ENCODE peak calls at places on chromosomes 3 and 15, in ten cellular contexts. One of them, this sample, is unnamed.

GRCh38 chr3:14534379-14535191 is 5.6 kb downstream of the GRIP2 start:
- DNase-seq in non-pigmented ciliary epithelial cell: no peak
- DNase-seq in stimulated activated CD8-positive, alpha-beta memory T cell treated with anti-CD3 and anti-CD28 coated beads, Interleukin-2, amount 100 ng/mL, for 48 hours: no peak
- DNase-seq in tibial artery: no peak
- DNase-seq in kidney epithelial cell: no peak
- DNase-seq in AG08396: no peak
- DNase-seq in osteocyte: no peak
- DNase-seq in nephron progenitor cell: no peak
- DNase-seq in stimulated activated CD4-positive, alpha-beta T cell treated with anti-CD3 and anti-CD28 coated beads, Interleukin-4, amount 100 ng/mL, for 48 hours: no peak
- DNase-seq in colonic mucosa: no peak
- DNase-seq in this sample: no peak

GRCh38 chr3:51319271-51319670 is 65.8 kb upstream of the MANF start:
- DNase-seq in nephron progenitor cell: no peak
- DNase-seq in stimulated activated CD8-positive, alpha-beta memory T cell treated with anti-CD3 and anti-CD28 coated beads, Interleukin-2, amount 100 ng/mL, for 48 hours: no peak
- DNase-seq in stimulated activated CD4-positive, alpha-beta T cell treated with anti-CD3 and anti-CD28 coated beads, Interleukin-4, amount 100 ng/mL, for 48 hours: no peak
- DNase-seq in osteocyte: no peak
- DNase-seq in colonic mucosa: no peak
- DNase-seq in AG08396: peak
- DNase-seq in kidney epithelial cell: no peak
- DNase-seq in tibial artery: no peak
- DNase-seq in non-pigmented ciliary epithelial cell: no peak
- DNase-seq in this sample: no peak

GRCh38 chr3:151044706-151045105 is 40.8 kb upstream of the MED12L start:
- DNase-seq in AG08396: no peak
- DNase-seq in osteocyte: no peak
- DNase-seq in non-pigmented ciliary epithelial cell: no peak
- DNase-seq in stimulated activated CD4-positive, alpha-beta T cell treated with anti-CD3 and anti-CD28 coated beads, Interleukin-4, amount 100 ng/mL, for 48 hours: no peak
- DNase-seq in stimulated activated CD8-positive, alpha-beta memory T cell treated with anti-CD3 and anti-CD28 coated beads, Interleukin-2, amount 100 ng/mL, for 48 hours: no peak
- DNase-seq in tibial artery: no peak
- DNase-seq in nephron progenitor cell: no peak
- DNase-seq in colonic mucosa: no peak
- DNase-seq in kidney epithelial cell: peak
- DNase-seq in this sample: no peak

GRCh38 chr3:31124368-31124767 is 229.9 kb upstream of the GADL1 start:
- DNase-seq in AG08396: no peak
- DNase-seq in non-pigmented ciliary epithelial cell: no peak
- DNase-seq in tibial artery: no peak
- DNase-seq in osteocyte: no peak
- DNase-seq in kidney epithelial cell: no peak
- DNase-seq in colonic mucosa: no peak
- DNase-seq in nephron progenitor cell: no peak
- DNase-seq in stimulated activated CD8-positive, alpha-beta memory T cell treated with anti-CD3 and anti-CD28 coated beads, Interleukin-2, amount 100 ng/mL, for 48 hours: no peak
- DNase-seq in stimulated activated CD4-positive, alpha-beta T cell treated with anti-CD3 and anti-CD28 coated beads, Interleukin-4, amount 100 ng/mL, for 48 hours: no peak
- DNase-seq in this sample: no peak

GRCh38 chr3:98290916-98291315 is 8.6 kb downstream of the OR5H2 start:
- DNase-seq in stimulated activated CD4-positive, alpha-beta T cell treated with anti-CD3 and anti-CD28 coated beads, Interleukin-4, amount 100 ng/mL, for 48 hours: no peak
- DNase-seq in colonic mucosa: no peak
- DNase-seq in osteocyte: no peak
- DNase-seq in nephron progenitor cell: no peak
- DNase-seq in kidney epithelial cell: no peak
- DNase-seq in non-pigmented ciliary epithelial cell: no peak
- DNase-seq in AG08396: no peak
- DNase-seq in stimulated activated CD8-positive, alpha-beta memory T cell treated with anti-CD3 and anti-CD28 coated beads, Interleukin-2, amount 100 ng/mL, for 48 hours: no peak
- DNase-seq in tibial artery: no peak
- DNase-seq in this sample: no peak

GRCh38 chr3:13364602-13365271 is 55.4 kb downstream of the NUP210 start:
- DNase-seq in osteocyte: no peak
- DNase-seq in stimulated activated CD8-positive, alpha-beta memory T cell treated with anti-CD3 and anti-CD28 coated beads, Interleukin-2, amount 100 ng/mL, for 48 hours: no peak
- DNase-seq in non-pigmented ciliary epithelial cell: no peak
- DNase-seq in kidney epithelial cell: no peak
- DNase-seq in stimulated activated CD4-positive, alpha-beta T cell treated with anti-CD3 and anti-CD28 coated beads, Interleukin-4, amount 100 ng/mL, for 48 hours: no peak
- DNase-seq in tibial artery: no peak
- DNase-seq in nephron progenitor cell: no peak
- DNase-seq in AG08396: no peak
- DNase-seq in colonic mucosa: no peak
- DNase-seq in this sample: no peak

GRCh38 chr3:45178131-45179023 is 32.2 kb upstream of the CDCP1 start:
- DNase-seq in kidney epithelial cell: peak
- DNase-seq in AG08396: peak
- DNase-seq in nephron progenitor cell: peak
- DNase-seq in stimulated activated CD4-positive, alpha-beta T cell treated with anti-CD3 and anti-CD28 coated beads, Interleukin-4, amount 100 ng/mL, for 48 hours: no peak
- DNase-seq in tibial artery: no peak
- DNase-seq in stimulated activated CD8-positive, alpha-beta memory T cell treated with anti-CD3 and anti-CD28 coated beads, Interleukin-2, amount 100 ng/mL, for 48 hours: no peak
- DNase-seq in colonic mucosa: no peak
- DNase-seq in osteocyte: peak
- DNase-seq in non-pigmented ciliary epithelial cell: no peak
- DNase-seq in this sample: peak

GRCh38 chr3:73768594-73769308 is 144.0 kb upstream of the PDZRN3 start:
- DNase-seq in AG08396: peak
- DNase-seq in colonic mucosa: no peak
- DNase-seq in nephron progenitor cell: no peak
- DNase-seq in non-pigmented ciliary epithelial cell: no peak
- DNase-seq in tibial artery: no peak
- DNase-seq in kidney epithelial cell: no peak
- DNase-seq in stimulated activated CD4-positive, alpha-beta T cell treated with anti-CD3 and anti-CD28 coated beads, Interleukin-4, amount 100 ng/mL, for 48 hours: no peak
- DNase-seq in osteocyte: no peak
- DNase-seq in stimulated activated CD8-positive, alpha-beta memory T cell treated with anti-CD3 and anti-CD28 coated beads, Interleukin-2, amount 100 ng/mL, for 48 hours: no peak
- DNase-seq in this sample: no peak

GRCh38 chr3:33954956-33955355 is 156.5 kb downstream of the PDCD6IP start:
- DNase-seq in kidney epithelial cell: no peak
- DNase-seq in AG08396: no peak
- DNase-seq in non-pigmented ciliary epithelial cell: no peak
- DNase-seq in osteocyte: no peak
- DNase-seq in stimulated activated CD8-positive, alpha-beta memory T cell treated with anti-CD3 and anti-CD28 coated beads, Interleukin-2, amount 100 ng/mL, for 48 hours: no peak
- DNase-seq in nephron progenitor cell: no peak
- DNase-seq in colonic mucosa: no peak
- DNase-seq in stimulated activated CD4-positive, alpha-beta T cell treated with anti-CD3 and anti-CD28 coated beads, Interleukin-4, amount 100 ng/mL, for 48 hours: no peak
- DNase-seq in tibial artery: no peak
- DNase-seq in this sample: no peak

GRCh38 chr15:42110367-42110766 is 16.0 kb upstream of the PLA2G4D start:
- DNase-seq in AG08396: no peak
- DNase-seq in tibial artery: no peak
- DNase-seq in kidney epithelial cell: no peak
- DNase-seq in nephron progenitor cell: no peak
- DNase-seq in stimulated activated CD8-positive, alpha-beta memory T cell treated with anti-CD3 and anti-CD28 coated beads, Interleukin-2, amount 100 ng/mL, for 48 hours: no peak
- DNase-seq in stimulated activated CD4-positive, alpha-beta T cell treated with anti-CD3 and anti-CD28 coated beads, Interleukin-4, amount 100 ng/mL, for 48 hours: no peak
- DNase-seq in osteocyte: no peak
- DNase-seq in non-pigmented ciliary epithelial cell: no peak
- DNase-seq in colonic mucosa: peak
- DNase-seq in this sample: no peak

GRCh38 chr3:55180936-55181535 is 253.2 kb upstream of the LRTM1 start:
- DNase-seq in colonic mucosa: peak
- DNase-seq in non-pigmented ciliary epithelial cell: no peak
- DNase-seq in tibial artery: no peak
- DNase-seq in AG08396: no peak
- DNase-seq in stimulated activated CD4-positive, alpha-beta T cell treated with anti-CD3 and anti-CD28 coated beads, Interleukin-4, amount 100 ng/mL, for 48 hours: no peak
- DNase-seq in stimulated activated CD8-positive, alpha-beta memory T cell treated with anti-CD3 and anti-CD28 coated beads, Interleukin-2, amount 100 ng/mL, for 48 hours: no peak
- DNase-seq in nephron progenitor cell: peak
- DNase-seq in kidney epithelial cell: no peak
- DNase-seq in osteocyte: no peak
- DNase-seq in this sample: no peak

GRCh38 chr3:174242311-174243041 is 616.7 kb upstream of the NAALADL2 start:
- DNase-seq in non-pigmented ciliary epithelial cell: no peak
- DNase-seq in AG08396: no peak
- DNase-seq in stimulated activated CD8-positive, alpha-beta memory T cell treated with anti-CD3 and anti-CD28 coated beads, Interleukin-2, amount 100 ng/mL, for 48 hours: no peak
- DNase-seq in kidney epithelial cell: no peak
- DNase-seq in osteocyte: no peak
- DNase-seq in colonic mucosa: no peak
- DNase-seq in stimulated activated CD4-positive, alpha-beta T cell treated with anti-CD3 and anti-CD28 coated beads, Interleukin-4, amount 100 ng/mL, for 48 hours: no peak
- DNase-seq in nephron progenitor cell: no peak
- DNase-seq in tibial artery: no peak
- DNase-seq in this sample: no peak

GRCh38 chr3:54859204-54859603 is 68.7 kb downstream of the LRTM1 start:
- DNase-seq in AG08396: peak
- DNase-seq in stimulated activated CD8-positive, alpha-beta memory T cell treated with anti-CD3 and anti-CD28 coated beads, Interleukin-2, amount 100 ng/mL, for 48 hours: no peak
- DNase-seq in nephron progenitor cell: no peak
- DNase-seq in osteocyte: no peak
- DNase-seq in tibial artery: no peak
- DNase-seq in kidney epithelial cell: peak
- DNase-seq in colonic mucosa: no peak
- DNase-seq in stimulated activated CD4-positive, alpha-beta T cell treated with anti-CD3 and anti-CD28 coated beads, Interleukin-4, amount 100 ng/mL, for 48 hours: no peak
- DNase-seq in non-pigmented ciliary epithelial cell: no peak
- DNase-seq in this sample: no peak

GRCh38 chr3:50238549-50239026 is 2.6 kb downstream of the GNAI2 start:
- DNase-seq in stimulated activated CD4-positive, alpha-beta T cell treated with anti-CD3 and anti-CD28 coated beads, Interleukin-4, amount 100 ng/mL, for 48 hours: no peak
- DNase-seq in nephron progenitor cell: no peak
- DNase-seq in kidney epithelial cell: no peak
- DNase-seq in colonic mucosa: peak
- DNase-seq in tibial artery: peak
- DNase-seq in stimulated activated CD8-positive, alpha-beta memory T cell treated with anti-CD3 and anti-CD28 coated beads, Interleukin-2, amount 100 ng/mL, for 48 hours: no peak
- DNase-seq in osteocyte: no peak
- DNase-seq in AG08396: no peak
- DNase-seq in non-pigmented ciliary epithelial cell: no peak
- DNase-seq in this sample: no peak

GRCh38 chr15:25775317-25775912 is 87.7 kb downstream of the ATP10A start:
- DNase-seq in colonic mucosa: no peak
- DNase-seq in osteocyte: peak
- DNase-seq in non-pigmented ciliary epithelial cell: no peak
- DNase-seq in stimulated activated CD8-positive, alpha-beta memory T cell treated with anti-CD3 and anti-CD28 coated beads, Interleukin-2, amount 100 ng/mL, for 48 hours: no peak
- DNase-seq in tibial artery: no peak
- DNase-seq in nephron progenitor cell: no peak
- DNase-seq in kidney epithelial cell: peak
- DNase-seq in stimulated activated CD4-positive, alpha-beta T cell treated with anti-CD3 and anti-CD28 coated beads, Interleukin-4, amount 100 ng/mL, for 48 hours: no peak
- DNase-seq in AG08396: peak
- DNase-seq in this sample: no peak

GRCh38 chr3:127196002-127196401 is 3.1 kb downstream of the PRR23E start:
- DNase-seq in kidney epithelial cell: no peak
- DNase-seq in non-pigmented ciliary epithelial cell: no peak
- DNase-seq in AG08396: no peak
- DNase-seq in stimulated activated CD4-positive, alpha-beta T cell treated with anti-CD3 and anti-CD28 coated beads, Interleukin-4, amount 100 ng/mL, for 48 hours: no peak
- DNase-seq in nephron progenitor cell: no peak
- DNase-seq in tibial artery: no peak
- DNase-seq in stimulated activated CD8-positive, alpha-beta memory T cell treated with anti-CD3 and anti-CD28 coated beads, Interleukin-2, amount 100 ng/mL, for 48 hours: no peak
- DNase-seq in colonic mucosa: peak
- DNase-seq in osteocyte: peak
- DNase-seq in this sample: no peak

GRCh38 chr15:39579487-39580116 is 1.3 kb upstream of the THBS1 start:
- DNase-seq in stimulated activated CD4-positive, alpha-beta T cell treated with anti-CD3 and anti-CD28 coated beads, Interleukin-4, amount 100 ng/mL, for 48 hours: no peak
- DNase-seq in non-pigmented ciliary epithelial cell: peak
- DNase-seq in nephron progenitor cell: peak
- DNase-seq in osteocyte: no peak
- DNase-seq in colonic mucosa: no peak
- DNase-seq in AG08396: peak
- DNase-seq in kidney epithelial cell: peak
- DNase-seq in tibial artery: peak
- DNase-seq in stimulated activated CD8-positive, alpha-beta memory T cell treated with anti-CD3 and anti-CD28 coated beads, Interleukin-2, amount 100 ng/mL, for 48 hours: no peak
- DNase-seq in this sample: peak

This sample was measured in HS-27A.